ENCODE peak calls at places on chromosomes 13 and 19, in five cellular contexts. One of them, this sample, is unnamed.

GRCh38 chr13:60047943-60048342 is 115.8 kb downstream of the DIAPH3 start:
- DNase-seq in stomach: no peak
- DNase-seq in dorsolateral prefrontal cortex: no peak
- DNase-seq in fibroblast of lung: peak; percentile 5
- DNase-seq in IMR-90: peak; percentile 25
- DNase-seq in this sample: no peak

GRCh38 chr13:31264146-31264545 is 64.4 kb downstream of the B3GLCT start:
- DNase-seq in stomach: no peak
- DNase-seq in dorsolateral prefrontal cortex: no peak
- DNase-seq in fibroblast of lung: no peak
- DNase-seq in IMR-90: peak; percentile 29
- DNase-seq in this sample: no peak

GRCh38 chr13:39051157-39051556 is 12.9 kb downstream of the NHLRC3 start:
- DNase-seq in stomach: no peak
- DNase-seq in dorsolateral prefrontal cortex: no peak
- DNase-seq in fibroblast of lung: peak; percentile 25
- DNase-seq in IMR-90: peak; percentile 50
- DNase-seq in this sample: peak; percentile 45

GRCh38 chr19:55648657-55649578 is 906 bp downstream of the CCDC106 start:
- DNase-seq in stomach: no peak
- DNase-seq in dorsolateral prefrontal cortex: no peak
- DNase-seq in fibroblast of lung: no peak
- DNase-seq in IMR-90: no peak
- DNase-seq in this sample: no peak

GRCh38 chr13:102757006-102757405 is 16.6 kb downstream of the TEX30 start:
- DNase-seq in stomach: no peak
- DNase-seq in dorsolateral prefrontal cortex: no peak
- DNase-seq in fibroblast of lung: no peak
- DNase-seq in IMR-90: no peak
- DNase-seq in this sample: no peak

GRCh38 chr19:1813197-1813836 is 1.2 kb upstream of the ATP8B3 start:
- DNase-seq in stomach: no peak
- DNase-seq in dorsolateral prefrontal cortex: no peak
- DNase-seq in fibroblast of lung: no peak
- DNase-seq in IMR-90: no peak
- DNase-seq in this sample: no peak

GRCh38 chr13:77511552-77511951 is 24.0 kb upstream of the SCEL start:
- DNase-seq in stomach: no peak
- DNase-seq in dorsolateral prefrontal cortex: no peak
- DNase-seq in fibroblast of lung: peak; percentile 66
- DNase-seq in IMR-90: no peak
- DNase-seq in this sample: no peak

GRCh38 chr13:45362939-45363338 is 22.0 kb upstream of the TPT1 start:
- DNase-seq in stomach: no peak
- DNase-seq in dorsolateral prefrontal cortex: no peak
- DNase-seq in fibroblast of lung: no peak
- DNase-seq in IMR-90: no peak
- DNase-seq in this sample: no peak

GRCh38 chr19:42074513-42075363 is 1.2 kb upstream of the ZNF574 start:
- DNase-seq in stomach: no peak
- DNase-seq in dorsolateral prefrontal cortex: peak; percentile 13
- DNase-seq in fibroblast of lung: no peak
- DNase-seq in IMR-90: no peak
- DNase-seq in this sample: no peak

GRCh38 chr19:33406521-33407139 is 33.1 kb downstream of the CEBPG start:
- DNase-seq in stomach: peak; percentile 83
- DNase-seq in dorsolateral prefrontal cortex: peak; percentile 70
- DNase-seq in fibroblast of lung: peak; percentile 21
- DNase-seq in IMR-90: peak; percentile 39
- DNase-seq in this sample: peak; percentile 52

GRCh38 chr19:4361152-4362037 is 18.0 kb downstream of the MPND start:
- DNase-seq in stomach: no peak
- DNase-seq in dorsolateral prefrontal cortex: no peak
- DNase-seq in fibroblast of lung: peak; percentile 27
- DNase-seq in IMR-90: peak; percentile 54
- DNase-seq in this sample: no peak

GRCh38 chr19:17393914-17394313 is at the start of gene CCDC194:
- DNase-seq in stomach: no peak
- DNase-seq in dorsolateral prefrontal cortex: no peak
- DNase-seq in fibroblast of lung: no peak
- DNase-seq in IMR-90: no peak
- DNase-seq in this sample: no peak

GRCh38 chr13:50126378-50127016 is 111.3 kb downstream of the KCNRG start:
- DNase-seq in stomach: no peak
- DNase-seq in dorsolateral prefrontal cortex: no peak
- DNase-seq in fibroblast of lung: peak; percentile 35
- DNase-seq in IMR-90: peak; percentile 58
- DNase-seq in this sample: no peak

GRCh38 chr13:24539500-24540165 is 27.1 kb upstream of the PARP4 start:
- DNase-seq in stomach: no peak
- DNase-seq in dorsolateral prefrontal cortex: no peak
- DNase-seq in fibroblast of lung: no peak
- DNase-seq in IMR-90: no peak
- DNase-seq in this sample: no peak

GRCh38 chr13:42333613-42334328 is 61.8 kb downstream of the AKAP11 start:
- DNase-seq in stomach: no peak
- DNase-seq in dorsolateral prefrontal cortex: no peak
- DNase-seq in fibroblast of lung: peak; percentile 13
- DNase-seq in IMR-90: peak; percentile 22
- DNase-seq in this sample: peak; percentile 59

GRCh38 chr19:18109731-18110671 is 12.4 kb downstream of the MAST3 start:
- DNase-seq in stomach: peak; percentile 66
- DNase-seq in dorsolateral prefrontal cortex: no peak
- DNase-seq in fibroblast of lung: no peak
- DNase-seq in IMR-90: no peak
- DNase-seq in this sample: peak; percentile 34

GRCh38 chr13:25375727-25376358 is 4.1 kb downstream of the ATP8A2 start:
- DNase-seq in stomach: no peak
- DNase-seq in dorsolateral prefrontal cortex: no peak
- DNase-seq in fibroblast of lung: peak; percentile 19
- DNase-seq in IMR-90: peak; percentile 31
- DNase-seq in this sample: peak; percentile 43

GRCh38 chr19:39218230-39219007 is 14.4 kb upstream of the SYCN start:
- DNase-seq in stomach: no peak
- DNase-seq in dorsolateral prefrontal cortex: no peak
- DNase-seq in fibroblast of lung: no peak
- DNase-seq in IMR-90: no peak
- DNase-seq in this sample: no peak

GRCh38 chr13:80070024-80070703 is 270.8 kb downstream of the SPRY2 start:
- DNase-seq in stomach: no peak
- DNase-seq in dorsolateral prefrontal cortex: no peak
- DNase-seq in fibroblast of lung: no peak
- DNase-seq in IMR-90: no peak
- DNase-seq in this sample: no peak

GRCh38 chr13:43783820-43784219 is 3.0 kb downstream of the ENOX1 start:
- DNase-seq in stomach: no peak
- DNase-seq in dorsolateral prefrontal cortex: no peak
- DNase-seq in fibroblast of lung: peak; percentile 16
- DNase-seq in IMR-90: peak; percentile 8
- DNase-seq in this sample: peak; percentile 12

GRCh38 chr13:21973437-21974125 is 302.7 kb downstream of the FGF9 start:
- DNase-seq in stomach: no peak
- DNase-seq in dorsolateral prefrontal cortex: no peak
- DNase-seq in fibroblast of lung: no peak
- DNase-seq in IMR-90: no peak
- DNase-seq in this sample: no peak

GRCh38 chr19:17097593-17098126 is 22.1 kb downstream of the MYO9B start:
- DNase-seq in stomach: no peak
- DNase-seq in dorsolateral prefrontal cortex: no peak
- DNase-seq in fibroblast of lung: peak; percentile 39
- DNase-seq in IMR-90: peak; percentile 41
- DNase-seq in this sample: no peak

DNA sequence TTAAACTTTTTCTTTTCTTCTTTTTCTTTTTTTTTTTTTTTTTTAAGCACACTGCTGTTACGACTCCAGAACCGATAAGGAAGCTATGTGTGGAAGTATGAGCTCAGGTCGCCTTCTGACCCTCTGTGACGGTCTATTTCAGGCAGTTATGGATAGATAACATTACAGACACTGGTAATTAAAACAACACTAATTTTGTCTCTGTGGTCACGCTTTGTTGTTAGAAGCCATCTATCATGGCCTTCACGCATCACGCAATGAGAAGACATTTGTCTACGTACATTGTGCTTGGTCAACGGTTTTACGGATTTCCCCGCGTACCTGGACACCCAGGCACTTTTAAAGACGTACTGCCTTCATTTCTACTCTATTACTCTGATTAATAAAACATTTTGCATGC is 306.0 kb upstream of the ZNF507 start:
- DNase-seq in stomach: no peak
- DNase-seq in dorsolateral prefrontal cortex: no peak
- DNase-seq in fibroblast of lung: no peak
- DNase-seq in IMR-90: no peak
- DNase-seq in this sample: no peak
- H3K27ac ChIP-seq in stomach: no peak overlapping the region
- H3K27ac ChIP-seq in dorsolateral prefrontal cortex: no peak overlapping the region
- H3K27ac ChIP-seq in fibroblast of lung: no peak overlapping the region
- H3K27ac ChIP-seq in IMR-90: no peak overlapping the region
- H3K27ac ChIP-seq in this sample: no peak overlapping the region

DNA sequence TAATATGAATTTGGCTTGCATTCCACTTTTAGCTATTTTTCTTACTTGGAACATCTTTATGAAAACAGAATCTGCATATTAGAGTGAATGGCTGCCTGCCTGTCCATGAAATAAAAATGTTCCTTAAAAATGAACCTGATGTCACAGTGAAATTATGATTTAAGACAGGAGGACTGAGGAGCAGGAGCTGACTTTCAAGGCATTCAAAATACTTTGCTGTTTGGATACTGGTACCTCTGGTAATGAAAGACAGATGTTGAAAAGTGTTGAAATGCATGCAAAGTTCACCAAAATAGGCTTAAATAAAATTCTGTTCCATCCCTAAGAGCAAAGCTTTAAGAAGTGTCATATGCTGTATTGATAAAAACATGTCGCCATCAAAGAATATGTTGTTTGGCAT is 1.7 kb downstream of the ARHGEF7 start:
- DNase-seq in stomach: no peak
- DNase-seq in dorsolateral prefrontal cortex: no peak
- DNase-seq in fibroblast of lung: no peak
- DNase-seq in IMR-90: peak; percentile 14
- DNase-seq in this sample: no peak
- H3K27me3 ChIP-seq in stomach: no peaks in the 10 kb centered on the region
- H3K27me3 ChIP-seq in dorsolateral prefrontal cortex: no peaks in the 10 kb centered on the region
- H3K27me3 ChIP-seq in fibroblast of lung: peaks cover 24% of the 10 kb centered on the region
- H3K27me3 ChIP-seq in IMR-90: peaks cover 61% of the 10 kb centered on the region
- H3K27me3 ChIP-seq in this sample: peaks cover 55% of the 10 kb centered on the region

GRCh38 chr13:93947651-93948050 is 531.8 kb downstream of the DCT start:
- DNase-seq in stomach: no peak
- DNase-seq in dorsolateral prefrontal cortex: no peak
- DNase-seq in fibroblast of lung: no peak
- DNase-seq in IMR-90: no peak
- DNase-seq in this sample: no peak
- H3K27ac ChIP-seq in stomach: no peak overlapping the region
- H3K27ac ChIP-seq in dorsolateral prefrontal cortex: no peak overlapping the region
- H3K27ac ChIP-seq in fibroblast of lung: no peak overlapping the region
- H3K27ac ChIP-seq in IMR-90: no peak overlapping the region
- H3K27ac ChIP-seq in this sample: no peak overlapping the region

DNA sequence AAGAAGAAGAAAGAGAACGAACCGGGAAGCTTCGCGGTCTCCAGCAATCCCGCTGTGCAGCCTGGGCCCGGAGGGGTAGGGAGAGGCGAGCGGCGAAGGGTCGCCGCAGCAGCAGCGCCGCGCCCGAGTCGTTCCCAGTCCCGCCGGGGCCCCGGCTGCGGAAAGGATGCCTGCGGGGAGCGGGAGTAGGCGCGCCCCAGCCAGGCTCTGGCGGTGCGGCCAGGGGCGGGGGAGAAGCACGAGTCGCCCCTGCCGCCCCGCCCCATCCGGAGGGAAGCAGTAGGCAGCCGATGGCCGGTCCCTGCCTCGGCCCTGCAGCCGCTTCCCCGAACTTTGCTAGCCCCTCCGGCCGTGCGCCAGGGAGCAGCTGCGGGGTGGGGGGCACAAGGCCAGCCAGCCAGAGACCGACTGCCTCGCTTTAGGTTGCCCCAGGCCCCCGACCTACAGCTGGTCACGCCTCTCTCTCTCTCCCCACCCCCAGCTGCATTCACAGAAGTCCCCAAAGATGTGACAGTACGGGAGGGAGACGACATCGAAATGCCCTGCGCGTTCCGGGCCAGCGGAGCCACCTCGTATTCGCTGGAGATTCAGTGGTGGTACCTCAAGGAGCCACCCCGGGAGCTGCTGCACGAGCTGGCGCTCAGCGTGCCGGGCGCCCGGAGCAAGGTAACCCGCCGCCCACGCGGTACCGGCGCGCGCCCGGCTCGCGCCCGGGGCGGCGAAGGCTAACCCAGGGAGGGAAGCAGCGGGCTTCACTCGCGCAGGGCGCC is 1.1 kb downstream of the VSTM2B start:
- DNase-seq in stomach: no peak
- DNase-seq in dorsolateral prefrontal cortex: peak; percentile 51
- DNase-seq in fibroblast of lung: no peak
- DNase-seq in IMR-90: no peak
- DNase-seq in this sample: no peak
- H3K27me3 ChIP-seq in stomach: peaks cover 68% of the 10 kb centered on the region
- H3K27me3 ChIP-seq in dorsolateral prefrontal cortex: peaks cover 13% of the 10 kb centered on the region
- H3K27me3 ChIP-seq in fibroblast of lung: peaks cover 46% of the 10 kb centered on the region
- H3K27me3 ChIP-seq in IMR-90: peaks cover 71% of the 10 kb centered on the region
- H3K27me3 ChIP-seq in this sample: peaks cover 11% of the 10 kb centered on the region